ENCODE peak calls at places on chromosomes 4 and X, in seven cellular contexts. One of them, this sample, is unnamed.

GRCh38 chrX:70219938-70220764 is 14.3 kb upstream of the AWAT1 start:
- DNase-seq in ACHN: no peak
- DNase-seq in neural progenitor cell: no peak
- DNase-seq in thoracic aorta: no peak
- DNase-seq in endodermal cell: peak
- DNase-seq in activated T-cell treated with anti-CD3 and anti-CD28 coated beads for 48 hours: no peak
- DNase-seq in NCI-H2081: peak
- DNase-seq in this sample: no peak

GRCh38 chr4:118059397-118059796 is 25.1 kb downstream of the NDST3 start:
- DNase-seq in ACHN: no peak
- DNase-seq in neural progenitor cell: no peak
- DNase-seq in thoracic aorta: no peak
- DNase-seq in endodermal cell: no peak
- DNase-seq in activated T-cell treated with anti-CD3 and anti-CD28 coated beads for 48 hours: no peak
- DNase-seq in NCI-H2081: no peak
- DNase-seq in this sample: no peak

GRCh38 chrX:40468033-40468979 is 112.5 kb upstream of the ATP6AP2 start:
- DNase-seq in ACHN: peak
- DNase-seq in neural progenitor cell: peak
- DNase-seq in thoracic aorta: no peak
- DNase-seq in endodermal cell: peak
- DNase-seq in activated T-cell treated with anti-CD3 and anti-CD28 coated beads for 48 hours: no peak
- DNase-seq in NCI-H2081: peak
- DNase-seq in this sample: peak

GRCh38 chr4:148311493-148311892 is 130.7 kb downstream of the NR3C2 start:
- DNase-seq in ACHN: no peak
- DNase-seq in neural progenitor cell: no peak
- DNase-seq in thoracic aorta: no peak
- DNase-seq in endodermal cell: no peak
- DNase-seq in activated T-cell treated with anti-CD3 and anti-CD28 coated beads for 48 hours: no peak
- DNase-seq in NCI-H2081: no peak
- DNase-seq in this sample: peak

GRCh38 chrX:124488412-124489161 is 142.2 kb downstream of the SH2D1A start:
- DNase-seq in ACHN: no peak
- DNase-seq in neural progenitor cell: no peak
- DNase-seq in thoracic aorta: no peak
- DNase-seq in endodermal cell: peak
- DNase-seq in activated T-cell treated with anti-CD3 and anti-CD28 coated beads for 48 hours: no peak
- DNase-seq in NCI-H2081: no peak
- DNase-seq in this sample: no peak

GRCh38 chrX:85031505-85031904 is 27.8 kb downstream of the APOOL start:
- DNase-seq in ACHN: no peak
- DNase-seq in neural progenitor cell: no peak
- DNase-seq in thoracic aorta: no peak
- DNase-seq in endodermal cell: no peak
- DNase-seq in activated T-cell treated with anti-CD3 and anti-CD28 coated beads for 48 hours: no peak
- DNase-seq in NCI-H2081: no peak
- DNase-seq in this sample: no peak

GRCh38 chrX:141714680-141715079 is 16.1 kb upstream of the SPANXD start:
- DNase-seq in ACHN: no peak
- DNase-seq in neural progenitor cell: no peak
- DNase-seq in thoracic aorta: no peak
- DNase-seq in endodermal cell: no peak
- DNase-seq in activated T-cell treated with anti-CD3 and anti-CD28 coated beads for 48 hours: no peak
- DNase-seq in NCI-H2081: no peak
- DNase-seq in this sample: no peak

GRCh38 chr4:2368779-2369437 is 49.5 kb downstream of the ZFYVE28 start:
- DNase-seq in ACHN: no peak
- DNase-seq in neural progenitor cell: no peak
- DNase-seq in thoracic aorta: no peak
- DNase-seq in endodermal cell: peak
- DNase-seq in activated T-cell treated with anti-CD3 and anti-CD28 coated beads for 48 hours: no peak
- DNase-seq in NCI-H2081: no peak
- DNase-seq in this sample: no peak

GRCh38 chr4:144862221-144862620 is 216.3 kb downstream of the HHIP start:
- DNase-seq in ACHN: no peak
- DNase-seq in neural progenitor cell: no peak
- DNase-seq in thoracic aorta: no peak
- DNase-seq in endodermal cell: no peak
- DNase-seq in activated T-cell treated with anti-CD3 and anti-CD28 coated beads for 48 hours: no peak
- DNase-seq in NCI-H2081: no peak
- DNase-seq in this sample: no peak

GRCh38 chrX:29490606-29491005 is 724.8 kb upstream of the MAGEB2 start:
- DNase-seq in ACHN: no peak
- DNase-seq in neural progenitor cell: no peak
- DNase-seq in thoracic aorta: no peak
- DNase-seq in endodermal cell: no peak
- DNase-seq in activated T-cell treated with anti-CD3 and anti-CD28 coated beads for 48 hours: no peak
- DNase-seq in NCI-H2081: no peak
- DNase-seq in this sample: no peak

GRCh38 chr4:128653514-128654420 is 155.7 kb upstream of the JADE1 start:
- DNase-seq in ACHN: no peak
- DNase-seq in neural progenitor cell: peak
- DNase-seq in thoracic aorta: no peak
- DNase-seq in endodermal cell: no peak
- DNase-seq in activated T-cell treated with anti-CD3 and anti-CD28 coated beads for 48 hours: no peak
- DNase-seq in NCI-H2081: no peak
- DNase-seq in this sample: no peak

GRCh38 chrX:24276011-24276410 is 37.9 kb downstream of the SUPT20HL2 start:
- DNase-seq in ACHN: no peak
- DNase-seq in neural progenitor cell: no peak
- DNase-seq in thoracic aorta: no peak
- DNase-seq in endodermal cell: no peak
- DNase-seq in activated T-cell treated with anti-CD3 and anti-CD28 coated beads for 48 hours: no peak
- DNase-seq in NCI-H2081: no peak
- DNase-seq in this sample: no peak

GRCh38 chr4:6750302-6751221 is 32.0 kb upstream of the KIAA0232 start:
- DNase-seq in ACHN: no peak
- DNase-seq in neural progenitor cell: no peak
- DNase-seq in thoracic aorta: no peak
- DNase-seq in endodermal cell: no peak
- DNase-seq in activated T-cell treated with anti-CD3 and anti-CD28 coated beads for 48 hours: no peak
- DNase-seq in NCI-H2081: no peak
- DNase-seq in this sample: no peak

GRCh38 chr4:182908124-182908523 is 9.1 kb downstream of the DCTD start:
- DNase-seq in ACHN: no peak
- DNase-seq in neural progenitor cell: no peak
- DNase-seq in thoracic aorta: no peak
- DNase-seq in endodermal cell: no peak
- DNase-seq in activated T-cell treated with anti-CD3 and anti-CD28 coated beads for 48 hours: no peak
- DNase-seq in NCI-H2081: no peak
- DNase-seq in this sample: no peak

GRCh38 chr4:45518832-45519231 is 605.0 kb downstream of the GABRG1 start:
- DNase-seq in ACHN: no peak
- DNase-seq in neural progenitor cell: no peak
- DNase-seq in thoracic aorta: no peak
- DNase-seq in endodermal cell: peak
- DNase-seq in activated T-cell treated with anti-CD3 and anti-CD28 coated beads for 48 hours: no peak
- DNase-seq in NCI-H2081: no peak
- DNase-seq in this sample: no peak

GRCh38 chr4:107449611-107450369 is 270.2 kb downstream of the PAPSS1 start:
- DNase-seq in ACHN: no peak
- DNase-seq in neural progenitor cell: no peak
- DNase-seq in thoracic aorta: no peak
- DNase-seq in endodermal cell: no peak
- DNase-seq in activated T-cell treated with anti-CD3 and anti-CD28 coated beads for 48 hours: no peak
- DNase-seq in NCI-H2081: no peak
- DNase-seq in this sample: no peak

GRCh38 chr4:124939908-124940307 is 227.4 kb upstream of the ANKRD50 start:
- DNase-seq in ACHN: no peak
- DNase-seq in neural progenitor cell: no peak
- DNase-seq in thoracic aorta: no peak
- DNase-seq in endodermal cell: no peak
- DNase-seq in activated T-cell treated with anti-CD3 and anti-CD28 coated beads for 48 hours: no peak
- DNase-seq in NCI-H2081: no peak
- DNase-seq in this sample: no peak

GRCh38 chr4:22504931-22505330 is 10.9 kb downstream of the ADGRA3 start:
- DNase-seq in ACHN: no peak
- DNase-seq in neural progenitor cell: no peak
- DNase-seq in thoracic aorta: no peak
- DNase-seq in endodermal cell: no peak
- DNase-seq in activated T-cell treated with anti-CD3 and anti-CD28 coated beads for 48 hours: no peak
- DNase-seq in NCI-H2081: no peak
- DNase-seq in this sample: no peak

GRCh38 chrX:108447303-108447702 is 7.7 kb downstream of the COL4A5 start:
- DNase-seq in ACHN: no peak
- DNase-seq in neural progenitor cell: no peak
- DNase-seq in thoracic aorta: no peak
- DNase-seq in endodermal cell: no peak
- DNase-seq in activated T-cell treated with anti-CD3 and anti-CD28 coated beads for 48 hours: no peak
- DNase-seq in NCI-H2081: no peak
- DNase-seq in this sample: no peak

This sample was measured in COLO829.